ENCODE peak calls at places on chromosome 6, in nine cellular contexts. S is ureter; Y is activated CD4-positive, CD25-positive, alpha-beta regulatory T cell; H is neural crest cell; C is SHP77; Q is IMR-90; D is GM23338; I is HEK293T; E is natural killer cell treated with Interleukin-12 subunit alpha and Interleukin-12 subunit beta and Interleukin-15 and Interleukin-18, amount 100 ng/mL, for 72 hours. U is an unnamed sample.

GRCh38 chr6:133814797-133815196 is 74.1 kb upstream of the TCF21 start:
- DNase-seq in D (no peak), C (no peak), S (no peak), Y (no peak), E (no peak), I (no peak), Q (peak), H (no peak), U (no peak)

GRCh38 chr6:136066005-136066404 is 184.1 kb downstream of the MTFR2 start:
- DNase-seq in I (no peak), C (no peak), D (no peak), Y (no peak), S (no peak), Q (peak), H (no peak), E (no peak), U (no peak)

GRCh38 chr6:168188310-168188973 is 109.4 kb upstream of the FRMD1 start:
- DNase-seq in E (peak), H (no peak), I (no peak), Y (no peak), D (no peak), S (no peak), Q (no peak), C (no peak), U (no peak)

GRCh38 chr6:48272518-48272917 is 161.5 kb upstream of the PTCHD4 start:
- DNase-seq in H (no peak), Y (no peak), E (no peak), D (no peak), I (no peak), Q (no peak), S (no peak), C (no peak), U (no peak)

GRCh38 chr6:119112856-119113530 is 34.5 kb upstream of the FAM184A start:
- DNase-seq in C (no peak), Q (no peak), I (no peak), Y (no peak), H (no peak), S (no peak), D (peak), E (no peak), U (no peak)

GRCh38 chr6:165231581-165232276 is 77.7 kb downstream of the C6orf118 start:
- DNase-seq in I (peak), Y (no peak), D (peak), Q (no peak), H (no peak), C (peak), S (no peak), E (no peak), U (no peak)

GRCh38 chr6:99609839-99610489 is 3.3 kb downstream of the PRDM13 start:
- DNase-seq in S (no peak), I (no peak), E (no peak), C (no peak), H (no peak), D (no peak), Y (no peak), Q (no peak), U (no peak)

GRCh38 chr6:154229796-154230195 is 126.8 kb downstream of the IPCEF1 start:
- DNase-seq in S (no peak), C (no peak), I (no peak), E (peak), Q (no peak), Y (peak), D (no peak), H (no peak), U (no peak)

GRCh38 chr6:36116066-36116465 is 14.2 kb upstream of the MAPK13 start:
- DNase-seq in Y (no peak), H (no peak), C (no peak), I (no peak), S (no peak), Q (no peak), D (no peak), E (no peak), U (no peak)

GRCh38 chr6:121951918-121952379 is 447.5 kb upstream of the HSF2 start:
- DNase-seq in S (no peak), C (no peak), D (no peak), Q (peak), H (no peak), I (no peak), E (no peak), Y (no peak), U (no peak)

GRCh38 chr6:106017454-106017853 is 68.7 kb upstream of the PRDM1 start:
- DNase-seq in C (no peak), Y (no peak), Q (no peak), D (no peak), H (no peak), S (no peak), E (no peak), I (no peak), U (no peak)

GRCh38 chr6:10655508-10656055 is 38.8 kb downstream of the C6orf52 start:
- DNase-seq in C (no peak), H (no peak), D (no peak), Y (no peak), S (no peak), Q (no peak), E (peak), I (no peak), U (no peak)

GRCh38 chr6:111888928-111889696 is 15.9 kb upstream of the FYN start:
- DNase-seq in D (peak), I (peak), Y (no peak), E (no peak), C (peak), Q (peak), H (peak), S (no peak), U (no peak)

GRCh38 chr6:130593948-130594347 is 228.1 kb downstream of the TMEM200A start:
- DNase-seq in Y (no peak), S (no peak), E (no peak), C (no peak), I (no peak), D (no peak), H (no peak), Q (no peak), U (no peak)

GRCh38 chr6:169450097-169450496 is 196.5 kb upstream of the THBS2 start:
- DNase-seq in H (no peak), S (no peak), E (no peak), C (no peak), Q (no peak), I (no peak), Y (no peak), D (no peak), U (no peak)

GRCh38 chr6:337782-338464 is 45.6 kb downstream of the DUSP22 start:
- DNase-seq in S (no peak), H (no peak), I (no peak), E (no peak), C (no peak), Q (peak), D (no peak), Y (no peak), U (no peak)

GRCh38 chr6:134826889-134827737 is 122.8 kb downstream of the ALDH8A1 start:
- DNase-seq in Q (peak), Y (no peak), S (peak), C (no peak), D (no peak), H (no peak), E (no peak), I (no peak), U (peak)

GRCh38 chr6:137571854-137572253 is 77.7 kb upstream of the OLIG3 start:
- DNase-seq in H (peak), I (peak), S (no peak), D (peak), Q (peak), E (no peak), C (no peak), Y (peak), U (peak)

GRCh38 chr6:53171605-53172467 is 23.2 kb upstream of the GCM1 start:
- DNase-seq in C (peak), H (peak), Q (peak), I (peak), Y (peak), E (peak), D (peak), S (peak), U (peak)

GRCh38 chr6:66851930-66852329 is 1144.9 kb upstream of the EYS start:
- DNase-seq in S (no peak), E (no peak), H (no peak), Q (no peak), Y (no peak), I (no peak), D (no peak), C (no peak), U (no peak)

GRCh38 chr6:134551245-134551960 is 233.5 kb upstream of the SGK1 start:
- DNase-seq in D (no peak), C (no peak), Y (no peak), H (no peak), I (no peak), E (no peak), S (no peak), Q (peak), U (no peak)

GRCh38 chr6:143176090-143177021 is 115.7 kb downstream of the AIG1 start:
- DNase-seq in E (no peak), C (no peak), H (no peak), I (no peak), S (no peak), Y (no peak), D (peak), Q (peak), U (no peak)

GRCh38 chr6:137277971-137278602 is 58.9 kb upstream of the IFNGR1 start:
- DNase-seq in C (no peak), D (peak), I (peak), Y (no peak), E (no peak), H (no peak), S (no peak), Q (peak), U (no peak)

GRCh38 chr6:16301511-16301910 is 63.1 kb downstream of the GMPR start:
- DNase-seq in Y (no peak), I (no peak), H (no peak), Q (no peak), D (no peak), E (no peak), S (no peak), C (no peak), U (no peak)

GRCh38 chr6:129340983-129341382 is 369.0 kb downstream of the ARHGAP18 start:
- DNase-seq in I (no peak), E (no peak), Y (no peak), C (no peak), D (no peak), H (no peak), S (no peak), Q (peak), U (no peak)

U was measured in stomach.